ENCODE peak calls at places on chromosomes 11 and 22, in five cellular contexts. One of them, this sample, is unnamed.

GRCh38 chr22:49590381-49590780 is 237.3 kb downstream of the BRD1 start:
- DNase-seq in neuronal stem cell: no peak
- DNase-seq in OCI-LY7: no peak
- DNase-seq in A549: no peak
- DNase-seq in CD4-positive, CD25-positive, alpha-beta regulatory T cell: no peak
- DNase-seq in this sample: no peak

GRCh38 chr22:42432020-42432596 is at the start of gene NFAM1:
- DNase-seq in CD4-positive, CD25-positive, alpha-beta regulatory T cell: no peak
- DNase-seq in neuronal stem cell: no peak
- DNase-seq in OCI-LY7: no peak
- DNase-seq in A549: no peak
- DNase-seq in this sample: no peak

GRCh38 chr11:72321381-72321996 is 77.5 kb upstream of the PHOX2A start:
- DNase-seq in OCI-LY7: no peak
- DNase-seq in neuronal stem cell: no peak
- DNase-seq in A549: peak; percentile 28
- DNase-seq in CD4-positive, CD25-positive, alpha-beta regulatory T cell: no peak
- DNase-seq in this sample: no peak

GRCh38 chr11:35174666-35175065 is 35.7 kb downstream of the CD44 start:
- DNase-seq in neuronal stem cell: no peak
- DNase-seq in A549: no peak
- DNase-seq in OCI-LY7: no peak
- DNase-seq in CD4-positive, CD25-positive, alpha-beta regulatory T cell: no peak
- DNase-seq in this sample: no peak

GRCh38 chr22:33652596-33652995 is 267.7 kb downstream of the LARGE1 start:
- DNase-seq in OCI-LY7: no peak
- DNase-seq in CD4-positive, CD25-positive, alpha-beta regulatory T cell: no peak
- DNase-seq in A549: peak; percentile 12
- DNase-seq in neuronal stem cell: no peak
- DNase-seq in this sample: no peak

GRCh38 chr22:29633514-29634312 is 30.3 kb downstream of the NF2 start:
- DNase-seq in CD4-positive, CD25-positive, alpha-beta regulatory T cell: no peak
- DNase-seq in A549: no peak
- DNase-seq in OCI-LY7: no peak
- DNase-seq in neuronal stem cell: no peak
- DNase-seq in this sample: no peak

GRCh38 chr11:131897247-131897646 is 526.8 kb downstream of the NTM start:
- DNase-seq in neuronal stem cell: no peak
- DNase-seq in CD4-positive, CD25-positive, alpha-beta regulatory T cell: no peak
- DNase-seq in OCI-LY7: no peak
- DNase-seq in A549: no peak
- DNase-seq in this sample: no peak

GRCh38 chr22:24189249-24190158 is 8.2 kb downstream of the SUSD2 start:
- DNase-seq in OCI-LY7: peak; percentile 59
- DNase-seq in neuronal stem cell: peak; percentile 44
- DNase-seq in A549: peak; percentile 70
- DNase-seq in CD4-positive, CD25-positive, alpha-beta regulatory T cell: no peak
- DNase-seq in this sample: no peak

GRCh38 chr22:35726398-35726797 is 8.7 kb downstream of the APOL5 start:
- DNase-seq in A549: no peak
- DNase-seq in CD4-positive, CD25-positive, alpha-beta regulatory T cell: no peak
- DNase-seq in neuronal stem cell: no peak
- DNase-seq in OCI-LY7: peak; percentile 74
- DNase-seq in this sample: no peak

GRCh38 chr11:67583319-67584204 is at the start of gene GSTP1:
- DNase-seq in CD4-positive, CD25-positive, alpha-beta regulatory T cell: peak; percentile 65
- DNase-seq in A549: peak; percentile 90
- DNase-seq in neuronal stem cell: peak; percentile 90
- DNase-seq in OCI-LY7: peak; percentile 91
- DNase-seq in this sample: peak; percentile 54

GRCh38 chr22:31081963-31082605 is 966 bp downstream of the SMTN start:
- DNase-seq in neuronal stem cell: no peak
- DNase-seq in A549: no peak
- DNase-seq in CD4-positive, CD25-positive, alpha-beta regulatory T cell: no peak
- DNase-seq in OCI-LY7: no peak
- DNase-seq in this sample: no peak

GRCh38 chr22:45105281-45105700 is 58.4 kb upstream of the NUP50 start:
- DNase-seq in OCI-LY7: no peak
- DNase-seq in A549: peak; percentile 35
- DNase-seq in CD4-positive, CD25-positive, alpha-beta regulatory T cell: no peak
- DNase-seq in neuronal stem cell: no peak
- DNase-seq in this sample: no peak
- H3K4me3 ChIP-seq in OCI-LY7: no peak overlapping the region
- H3K4me3 ChIP-seq in A549: no peak overlapping the region
- H3K4me3 ChIP-seq in CD4-positive, CD25-positive, alpha-beta regulatory T cell: no peak overlapping the region
- H3K4me3 ChIP-seq in neuronal stem cell: no peak overlapping the region
- H3K4me3 ChIP-seq in this sample: no peak overlapping the region

DNA sequence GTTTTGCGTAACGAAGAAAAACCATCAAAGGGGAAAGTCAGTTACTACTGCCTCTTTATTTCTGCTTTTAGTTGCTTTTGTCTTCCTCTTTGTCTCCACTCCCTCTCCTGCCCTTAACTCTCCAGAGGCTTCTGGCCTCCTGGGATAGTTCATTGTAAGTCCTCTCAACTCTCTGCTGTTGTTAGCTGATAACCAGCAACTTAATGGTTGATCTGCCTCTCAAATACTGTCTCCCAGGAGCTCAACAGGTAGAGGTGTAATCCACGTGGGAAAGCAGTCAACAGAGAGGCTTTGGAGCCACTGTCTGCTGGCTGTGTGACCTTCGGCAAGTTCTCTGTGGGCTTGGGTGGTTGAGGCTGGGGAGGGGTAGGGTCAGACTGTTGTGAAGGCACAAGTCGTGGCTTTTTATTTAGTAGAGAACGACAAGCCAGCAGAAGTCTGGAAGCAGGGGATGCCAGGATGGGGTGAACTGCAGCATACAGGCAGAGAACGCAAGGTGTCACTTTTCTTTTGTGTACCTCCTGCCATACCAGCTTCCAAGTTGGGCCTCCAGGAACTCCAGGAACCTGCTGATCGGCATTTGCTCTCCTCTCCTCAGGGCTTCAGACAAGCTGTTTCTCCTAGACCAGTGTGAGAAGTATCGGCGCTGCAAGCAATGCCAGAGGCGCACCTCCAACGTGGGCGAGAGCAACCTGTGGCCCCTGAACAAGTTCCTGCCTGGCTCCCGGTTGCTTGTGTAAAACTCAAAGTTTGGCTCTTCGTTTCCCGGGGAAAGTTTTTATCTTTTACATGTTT is 47.5 kb downstream of the CCDC81 start:
- DNase-seq in OCI-LY7: no peak
- DNase-seq in A549: no peak
- DNase-seq in CD4-positive, CD25-positive, alpha-beta regulatory T cell: no peak
- DNase-seq in neuronal stem cell: no peak
- DNase-seq in this sample: no peak
- H3K4me3 ChIP-seq in OCI-LY7: no peak overlapping the region
- H3K4me3 ChIP-seq in A549: no peak overlapping the region
- H3K4me3 ChIP-seq in CD4-positive, CD25-positive, alpha-beta regulatory T cell: no peak overlapping the region
- H3K4me3 ChIP-seq in neuronal stem cell: no peak overlapping the region
- H3K4me3 ChIP-seq in this sample: no peak overlapping the region

DNA sequence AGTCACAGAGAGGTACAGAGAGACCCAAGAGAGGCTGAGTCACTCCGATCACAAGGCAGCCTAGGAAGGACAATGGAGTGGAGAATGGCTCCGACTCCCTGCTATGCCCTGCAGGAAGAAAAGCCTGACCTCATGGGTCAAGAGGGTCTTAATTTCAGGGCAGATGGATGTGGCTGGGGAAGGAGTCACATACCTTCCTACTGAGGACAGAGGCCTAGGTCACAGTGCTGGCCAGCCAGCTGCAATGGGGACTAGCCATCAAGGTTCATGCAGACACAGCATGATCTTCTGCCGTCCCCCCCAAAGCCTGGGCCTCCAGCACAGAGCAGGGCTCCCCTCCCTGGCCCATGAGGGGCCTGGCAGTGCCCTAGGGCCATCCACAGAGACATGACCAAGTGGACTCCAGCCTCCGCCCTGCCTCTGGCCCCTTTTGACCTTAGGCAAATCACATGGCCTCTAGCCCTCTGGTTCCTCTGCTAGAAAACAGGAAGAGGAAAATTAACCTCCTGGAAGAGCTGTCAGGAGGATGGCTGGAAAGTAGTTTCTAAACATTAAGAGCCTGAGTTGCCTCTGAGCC is 1.8 kb downstream of the ARRB1 start:
- DNase-seq in OCI-LY7: no peak
- DNase-seq in neuronal stem cell: peak; percentile 52
- DNase-seq in CD4-positive, CD25-positive, alpha-beta regulatory T cell: no peak
- DNase-seq in A549: no peak
- DNase-seq in this sample: no peak
- H3K4me3 ChIP-seq in OCI-LY7: no peak overlapping the region
- H3K4me3 ChIP-seq in neuronal stem cell: no peak overlapping the region
- H3K4me3 ChIP-seq in CD4-positive, CD25-positive, alpha-beta regulatory T cell: peak overlapping the region; percentile 19
- H3K4me3 ChIP-seq in A549: no peak overlapping the region
- H3K4me3 ChIP-seq in this sample: no peak overlapping the region

GRCh38 chr11:118267486-118267885 is 3.4 kb upstream of the MPZL2 start:
- DNase-seq in OCI-LY7: peak; percentile 14
- DNase-seq in A549: no peak
- DNase-seq in neuronal stem cell: no peak
- DNase-seq in CD4-positive, CD25-positive, alpha-beta regulatory T cell: no peak
- DNase-seq in this sample: no peak

GRCh38 chr11:118263109-118263508 is 988 bp downstream of the MPZL2 start:
- DNase-seq in OCI-LY7: no peak
- DNase-seq in CD4-positive, CD25-positive, alpha-beta regulatory T cell: no peak
- DNase-seq in neuronal stem cell: no peak
- DNase-seq in A549: no peak
- DNase-seq in this sample: no peak

GRCh38 chr11:118263694-118264567 is at the start of gene MPZL2:
- DNase-seq in OCI-LY7: no peak
- DNase-seq in neuronal stem cell: peak; percentile 18
- DNase-seq in A549: no peak
- DNase-seq in CD4-positive, CD25-positive, alpha-beta regulatory T cell: no peak
- DNase-seq in this sample: no peak

GRCh38 chr11:118264568-118265470 is 722 bp upstream of the MPZL2 start:
- DNase-seq in CD4-positive, CD25-positive, alpha-beta regulatory T cell: no peak
- DNase-seq in A549: no peak
- DNase-seq in OCI-LY7: no peak
- DNase-seq in neuronal stem cell: no peak
- DNase-seq in this sample: no peak

DNA sequence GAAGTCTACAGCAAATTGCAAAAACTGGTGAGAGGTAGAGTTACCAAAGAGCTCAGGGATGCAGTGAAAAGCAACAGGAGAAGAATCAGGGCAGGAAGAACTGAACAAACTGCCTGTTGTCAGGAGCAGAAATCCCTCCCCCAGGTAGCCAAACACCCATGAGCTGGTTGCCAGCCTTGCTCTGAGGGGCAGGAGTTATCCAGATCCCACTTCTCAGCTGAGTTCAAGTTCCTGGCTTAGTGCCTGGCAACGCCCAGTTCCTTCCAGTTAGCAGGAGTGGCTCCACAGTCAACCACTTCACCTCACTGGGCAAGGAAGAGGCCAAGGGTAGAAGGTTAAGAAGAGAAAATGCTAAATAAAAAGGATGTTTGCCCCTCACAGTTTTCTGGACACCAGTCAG is 1.9 kb upstream of the MPZL2 start:
- DNase-seq in CD4-positive, CD25-positive, alpha-beta regulatory T cell: no peak
- DNase-seq in neuronal stem cell: no peak
- DNase-seq in A549: no peak
- DNase-seq in OCI-LY7: no peak
- DNase-seq in this sample: no peak
- H3K4me3 ChIP-seq in CD4-positive, CD25-positive, alpha-beta regulatory T cell: no peak overlapping the region
- H3K4me3 ChIP-seq in neuronal stem cell: no peak overlapping the region
- H3K4me3 ChIP-seq in A549: no peak overlapping the region
- H3K4me3 ChIP-seq in OCI-LY7: no peak overlapping the region
- H3K4me3 ChIP-seq in this sample: no peak overlapping the region

GRCh38 chr22:23100124-23100801 is 29.9 kb downstream of the GNAZ start:
- DNase-seq in neuronal stem cell: no peak
- DNase-seq in A549: no peak
- DNase-seq in OCI-LY7: no peak
- DNase-seq in CD4-positive, CD25-positive, alpha-beta regulatory T cell: no peak
- DNase-seq in this sample: no peak

GRCh38 chr22:23102002-23102655 is 31.8 kb downstream of the GNAZ start:
- DNase-seq in neuronal stem cell: no peak
- DNase-seq in A549: no peak
- DNase-seq in OCI-LY7: no peak
- DNase-seq in CD4-positive, CD25-positive, alpha-beta regulatory T cell: no peak
- DNase-seq in this sample: no peak

GRCh38 chr22:23103199-23103954 is 33.1 kb downstream of the GNAZ start:
- DNase-seq in A549: no peak
- DNase-seq in CD4-positive, CD25-positive, alpha-beta regulatory T cell: no peak
- DNase-seq in OCI-LY7: no peak
- DNase-seq in neuronal stem cell: no peak
- DNase-seq in this sample: no peak

GRCh38 chr22:23102776-23103175 is 32.5 kb downstream of the GNAZ start:
- DNase-seq in neuronal stem cell: no peak
- DNase-seq in OCI-LY7: no peak
- DNase-seq in A549: no peak
- DNase-seq in CD4-positive, CD25-positive, alpha-beta regulatory T cell: no peak
- DNase-seq in this sample: no peak

DNA sequence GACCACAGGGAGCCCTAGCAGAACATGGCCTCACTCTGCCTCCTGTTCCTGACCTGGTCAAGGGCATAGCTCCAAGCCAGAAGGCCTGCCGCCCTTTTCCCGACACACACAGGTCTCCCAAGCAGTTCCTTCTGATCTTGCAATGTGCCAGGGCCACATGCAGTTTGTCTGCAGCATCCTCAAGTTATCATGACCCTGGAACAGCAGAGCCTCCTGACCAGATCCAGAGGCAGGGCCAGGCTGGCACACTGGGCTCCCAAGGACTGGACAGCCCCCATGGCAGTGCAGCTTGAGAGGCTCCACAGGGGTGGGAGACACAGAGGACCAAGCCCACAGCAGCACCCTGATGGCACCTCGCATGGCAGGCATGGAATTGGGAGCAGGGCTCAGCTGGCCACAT is 31.2 kb downstream of the GNAZ start:
- DNase-seq in OCI-LY7: no peak
- DNase-seq in neuronal stem cell: no peak
- DNase-seq in CD4-positive, CD25-positive, alpha-beta regulatory T cell: no peak
- DNase-seq in A549: no peak
- DNase-seq in this sample: no peak
- H3K4me3 ChIP-seq in OCI-LY7: no peak overlapping the region
- H3K4me3 ChIP-seq in neuronal stem cell: no peak overlapping the region
- H3K4me3 ChIP-seq in CD4-positive, CD25-positive, alpha-beta regulatory T cell: no peak overlapping the region
- H3K4me3 ChIP-seq in A549: no peak overlapping the region
- H3K4me3 ChIP-seq in this sample: no peak overlapping the region

GRCh38 chr11:61499816-61500491 is 8.6 kb upstream of the LRRC10B start:
- DNase-seq in OCI-LY7: no peak
- DNase-seq in A549: no peak
- DNase-seq in neuronal stem cell: no peak
- DNase-seq in CD4-positive, CD25-positive, alpha-beta regulatory T cell: no peak
- DNase-seq in this sample: no peak
- H3K4me3 ChIP-seq in OCI-LY7: no peak overlapping the region
- H3K4me3 ChIP-seq in A549: no peak overlapping the region
- H3K4me3 ChIP-seq in neuronal stem cell: no peak overlapping the region
- H3K4me3 ChIP-seq in CD4-positive, CD25-positive, alpha-beta regulatory T cell: no peak overlapping the region
- H3K4me3 ChIP-seq in this sample: no peak overlapping the region

GRCh38 chr22:38246046-38246658 is 26.7 kb downstream of the TMEM184B start:
- DNase-seq in CD4-positive, CD25-positive, alpha-beta regulatory T cell: no peak
- DNase-seq in neuronal stem cell: no peak
- DNase-seq in OCI-LY7: peak; percentile 74
- DNase-seq in A549: no peak
- DNase-seq in this sample: no peak
- H3K4me3 ChIP-seq in CD4-positive, CD25-positive, alpha-beta regulatory T cell: no peak overlapping the region
- H3K4me3 ChIP-seq in neuronal stem cell: peak overlapping the region; percentile 28
- H3K4me3 ChIP-seq in OCI-LY7: peak overlapping the region; percentile 35
- H3K4me3 ChIP-seq in A549: no peak overlapping the region
- H3K4me3 ChIP-seq in this sample: no peak overlapping the region

GRCh38 chr22:26483043-26483438 is 542 bp downstream of the HPS4 start:
- DNase-seq in OCI-LY7: no peak
- DNase-seq in A549: no peak
- DNase-seq in neuronal stem cell: no peak
- DNase-seq in CD4-positive, CD25-positive, alpha-beta regulatory T cell: no peak
- DNase-seq in this sample: no peak
- H3K4me3 ChIP-seq in OCI-LY7: peak overlapping the region; percentile 86
- H3K4me3 ChIP-seq in A549: peak overlapping the region; percentile 84
- H3K4me3 ChIP-seq in neuronal stem cell: peak overlapping the region; percentile 82
- H3K4me3 ChIP-seq in CD4-positive, CD25-positive, alpha-beta regulatory T cell: peak overlapping the region; percentile 73
- H3K4me3 ChIP-seq in this sample: peak overlapping the region; percentile 96

This sample was measured in GM12864.